ENCODE peak calls at places on chromosome 9, in five cellular contexts. One of them, this sample, is unnamed.

GRCh38 chr9:21708225-21708624 is 94.2 kb upstream of the MTAP start:
- DNase-seq in GM23248: peak
- DNase-seq in mesendoderm: no peak
- DNase-seq in keratinocyte: no peak
- DNase-seq in HCT116: peak
- DNase-seq in this sample: no peak

GRCh38 chr9:1154739-1155138 is 104.6 kb downstream of the DMRT2 start:
- DNase-seq in GM23248: no peak
- DNase-seq in mesendoderm: no peak
- DNase-seq in keratinocyte: no peak
- DNase-seq in HCT116: no peak
- DNase-seq in this sample: no peak

GRCh38 chr9:13484186-13484585 is 204.7 kb upstream of the MPDZ start:
- DNase-seq in GM23248: no peak
- DNase-seq in mesendoderm: no peak
- DNase-seq in keratinocyte: no peak
- DNase-seq in HCT116: no peak
- DNase-seq in this sample: no peak

GRCh38 chr9:89465726-89466308 is 32.1 kb downstream of the SEMA4D start:
- DNase-seq in GM23248: no peak
- DNase-seq in mesendoderm: no peak
- DNase-seq in keratinocyte: no peak
- DNase-seq in HCT116: no peak
- DNase-seq in this sample: no peak

GRCh38 chr9:107624216-107624948 is 134.8 kb upstream of the KLF4 start:
- DNase-seq in GM23248: peak
- DNase-seq in mesendoderm: no peak
- DNase-seq in keratinocyte: peak
- DNase-seq in HCT116: no peak
- DNase-seq in this sample: no peak

GRCh38 chr9:22240619-22241018 is 206.0 kb upstream of the DMRTA1 start:
- DNase-seq in GM23248: peak
- DNase-seq in mesendoderm: no peak
- DNase-seq in keratinocyte: no peak
- DNase-seq in HCT116: no peak
- DNase-seq in this sample: peak

GRCh38 chr9:81103597-81104471 is 585.5 kb downstream of the TLE1 start:
- DNase-seq in GM23248: peak
- DNase-seq in mesendoderm: no peak
- DNase-seq in keratinocyte: no peak
- DNase-seq in HCT116: no peak
- DNase-seq in this sample: no peak

GRCh38 chr9:133189826-133190225 is 19.2 kb downstream of the OBP2B start:
- DNase-seq in GM23248: no peak
- DNase-seq in mesendoderm: no peak
- DNase-seq in keratinocyte: no peak
- DNase-seq in HCT116: no peak
- DNase-seq in this sample: no peak

GRCh38 chr9:78365979-78366697 is 69.2 kb downstream of the PSAT1 start:
- DNase-seq in GM23248: peak
- DNase-seq in mesendoderm: no peak
- DNase-seq in keratinocyte: no peak
- DNase-seq in HCT116: no peak
- DNase-seq in this sample: peak

GRCh38 chr9:136036050-136036449 is 59.0 kb downstream of the NACC2 start:
- DNase-seq in GM23248: no peak
- DNase-seq in mesendoderm: no peak
- DNase-seq in keratinocyte: no peak
- DNase-seq in HCT116: no peak
- DNase-seq in this sample: no peak

GRCh38 chr9:136029556-136029955 is 65.5 kb downstream of the NACC2 start:
- DNase-seq in GM23248: no peak
- DNase-seq in mesendoderm: no peak
- DNase-seq in keratinocyte: no peak
- DNase-seq in HCT116: no peak
- DNase-seq in this sample: no peak

GRCh38 chr9:136028760-136029470 is 66.2 kb downstream of the NACC2 start:
- DNase-seq in GM23248: no peak
- DNase-seq in mesendoderm: no peak
- DNase-seq in keratinocyte: no peak
- DNase-seq in HCT116: no peak
- DNase-seq in this sample: no peak

GRCh38 chr9:136031094-136031493 is 64.0 kb downstream of the NACC2 start:
- DNase-seq in GM23248: no peak
- DNase-seq in mesendoderm: no peak
- DNase-seq in keratinocyte: no peak
- DNase-seq in HCT116: no peak
- DNase-seq in this sample: no peak

DNA sequence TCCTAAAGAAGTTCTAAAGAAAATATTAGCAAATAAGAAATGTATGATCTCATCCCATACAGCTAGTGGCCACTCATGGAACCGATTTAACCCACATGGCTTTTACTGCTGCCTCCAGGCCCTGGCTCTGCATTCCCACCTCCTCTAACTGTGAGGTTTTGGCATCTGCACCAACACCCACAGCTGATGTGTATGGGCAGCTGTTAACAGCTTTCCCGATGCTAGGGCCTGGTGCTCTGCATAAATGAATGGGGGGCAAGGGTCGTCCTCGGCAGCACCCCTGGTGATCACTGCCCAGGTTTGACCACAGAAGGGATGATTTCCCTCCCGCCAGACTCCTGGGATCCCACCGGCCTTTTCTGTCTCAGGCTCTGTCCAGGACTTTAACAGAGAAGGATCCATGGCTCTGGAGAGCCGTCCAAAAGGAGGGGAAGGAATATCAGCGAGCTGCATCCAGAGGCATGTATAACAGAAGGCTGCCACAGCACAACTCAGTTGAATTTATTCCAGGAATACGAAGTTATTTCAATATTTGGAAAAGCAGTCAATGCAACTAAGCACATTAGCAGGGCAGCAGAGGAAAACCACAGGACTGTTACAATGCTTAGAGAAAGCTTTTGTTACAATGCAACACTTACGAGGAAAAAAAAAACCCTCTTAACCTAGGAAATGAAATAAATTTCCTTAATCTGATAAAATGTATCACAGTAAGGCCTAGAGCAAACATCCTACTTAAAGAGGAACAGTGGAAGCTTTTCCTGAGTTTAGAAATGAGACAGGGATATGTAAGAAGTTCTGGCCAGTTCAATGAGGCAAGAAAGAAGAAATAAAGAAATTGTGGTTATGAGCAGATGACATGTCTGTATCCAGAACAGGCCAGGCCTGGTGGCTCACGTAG is 63.1 kb downstream of the NACC2 start:
- DNase-seq in GM23248: peak
- DNase-seq in mesendoderm: no peak
- DNase-seq in keratinocyte: no peak
- DNase-seq in HCT116: no peak
- DNase-seq in this sample: no peak
- H3K9ac ChIP-seq in GM23248: no peak
- H3K9ac ChIP-seq in mesendoderm: no peak
- H3K9ac ChIP-seq in keratinocyte: no peak
- H3K9ac ChIP-seq in HCT116: no peak
- H3K9ac ChIP-seq in this sample: no peak

GRCh38 chr9:36146666-36147065 is 10.1 kb downstream of the GLIPR2 start:
- DNase-seq in GM23248: no peak
- DNase-seq in mesendoderm: no peak
- DNase-seq in keratinocyte: no peak
- DNase-seq in HCT116: no peak
- DNase-seq in this sample: no peak

GRCh38 chr9:36148652-36149051 is 12.1 kb downstream of the GLIPR2 start:
- DNase-seq in GM23248: peak
- DNase-seq in mesendoderm: no peak
- DNase-seq in keratinocyte: no peak
- DNase-seq in HCT116: no peak
- DNase-seq in this sample: peak

GRCh38 chr9:36145970-36146369 is 9.4 kb downstream of the GLIPR2 start:
- DNase-seq in GM23248: no peak
- DNase-seq in mesendoderm: no peak
- DNase-seq in keratinocyte: no peak
- DNase-seq in HCT116: no peak
- DNase-seq in this sample: no peak

GRCh38 chr9:36149197-36149596 is 12.7 kb downstream of the GLIPR2 start:
- DNase-seq in GM23248: peak
- DNase-seq in mesendoderm: no peak
- DNase-seq in keratinocyte: no peak
- DNase-seq in HCT116: no peak
- DNase-seq in this sample: peak

DNA sequence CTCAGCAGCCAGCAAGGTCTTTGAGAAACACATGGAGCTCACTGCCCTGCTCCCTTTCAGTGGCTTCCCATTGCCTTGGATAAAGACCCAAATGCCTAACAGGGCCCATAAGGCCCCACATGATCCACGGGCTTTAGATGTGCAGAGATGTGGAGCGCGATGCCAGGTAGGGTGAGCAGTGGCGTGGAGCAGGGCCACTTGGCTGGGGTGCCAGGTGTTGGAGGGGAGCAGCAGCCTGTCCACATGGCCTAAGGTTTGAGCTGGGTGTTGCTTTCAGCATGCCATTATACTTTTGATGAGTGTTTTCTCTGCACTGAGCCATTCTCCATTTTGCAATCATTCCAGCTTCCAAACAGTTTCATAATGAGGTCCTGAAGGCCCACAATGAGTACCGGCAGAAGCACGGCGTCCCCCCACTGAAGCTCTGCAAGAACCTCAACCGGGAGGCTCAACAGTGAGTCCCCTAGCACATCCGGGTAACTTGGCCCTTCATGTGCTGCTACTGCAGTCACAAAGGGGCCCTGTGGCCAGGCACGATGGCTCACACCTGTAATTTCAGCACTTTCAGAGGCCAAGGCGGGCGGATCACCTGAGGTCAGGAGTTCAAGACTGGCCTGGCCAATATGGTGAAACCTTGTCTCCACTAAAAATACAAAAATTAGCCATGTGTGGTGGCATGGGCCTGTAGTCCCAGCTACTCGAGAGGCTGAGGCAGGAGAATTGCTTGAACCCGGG is 11.1 kb downstream of the GLIPR2 start:
- DNase-seq in GM23248: no peak
- DNase-seq in mesendoderm: no peak
- DNase-seq in keratinocyte: no peak
- DNase-seq in HCT116: no peak
- DNase-seq in this sample: no peak
- H3K9ac ChIP-seq in GM23248: no peak
- H3K9ac ChIP-seq in mesendoderm: no peak
- H3K9ac ChIP-seq in keratinocyte: no peak
- H3K9ac ChIP-seq in HCT116: no peak
- H3K9ac ChIP-seq in this sample: no peak

GRCh38 chr9:114283551-114284111 is 39.3 kb upstream of the ORM1 start:
- DNase-seq in GM23248: no peak
- DNase-seq in mesendoderm: no peak
- DNase-seq in keratinocyte: no peak
- DNase-seq in HCT116: no peak
- DNase-seq in this sample: no peak

GRCh38 chr9:114282507-114282906 is 40.4 kb upstream of the ORM1 start:
- DNase-seq in GM23248: no peak
- DNase-seq in mesendoderm: no peak
- DNase-seq in keratinocyte: no peak
- DNase-seq in HCT116: no peak
- DNase-seq in this sample: no peak

GRCh38 chr9:114282104-114282485 is 40.8 kb upstream of the ORM1 start:
- DNase-seq in GM23248: no peak
- DNase-seq in mesendoderm: no peak
- DNase-seq in keratinocyte: no peak
- DNase-seq in HCT116: no peak
- DNase-seq in this sample: no peak

GRCh38 chr9:114281421-114282103 is 41.3 kb upstream of the ORM1 start:
- DNase-seq in GM23248: peak
- DNase-seq in mesendoderm: no peak
- DNase-seq in keratinocyte: no peak
- DNase-seq in HCT116: no peak
- DNase-seq in this sample: no peak

GRCh38 chr9:114282926-114283325 is 40.0 kb upstream of the ORM1 start:
- DNase-seq in GM23248: peak
- DNase-seq in mesendoderm: peak
- DNase-seq in keratinocyte: no peak
- DNase-seq in HCT116: no peak
- DNase-seq in this sample: no peak
- H3K9ac ChIP-seq in GM23248: no peak
- H3K9ac ChIP-seq in mesendoderm: no peak
- H3K9ac ChIP-seq in keratinocyte: peak
- H3K9ac ChIP-seq in HCT116: no peak
- H3K9ac ChIP-seq in this sample: no peak

GRCh38 chr9:92141144-92142129 is 26.2 kb upstream of the SPTLC1 start:
- DNase-seq in GM23248: peak
- DNase-seq in mesendoderm: no peak
- DNase-seq in keratinocyte: no peak
- DNase-seq in HCT116: no peak
- DNase-seq in this sample: peak
- H3K9ac ChIP-seq in GM23248: peak
- H3K9ac ChIP-seq in mesendoderm: peak
- H3K9ac ChIP-seq in keratinocyte: no peak
- H3K9ac ChIP-seq in HCT116: no peak
- H3K9ac ChIP-seq in this sample: peak

GRCh38 chr9:34125681-34126206 is 754 bp downstream of the DCAF12 start:
- DNase-seq in GM23248: peak
- DNase-seq in mesendoderm: peak
- DNase-seq in keratinocyte: no peak
- DNase-seq in HCT116: no peak
- DNase-seq in this sample: no peak

GRCh38 chr9:34124923-34125322 is 1.6 kb downstream of the DCAF12 start:
- DNase-seq in GM23248: peak
- DNase-seq in mesendoderm: no peak
- DNase-seq in keratinocyte: no peak
- DNase-seq in HCT116: no peak
- DNase-seq in this sample: no peak

GRCh38 chr9:34123682-34124081 is 2.8 kb downstream of the DCAF12 start:
- DNase-seq in GM23248: no peak
- DNase-seq in mesendoderm: no peak
- DNase-seq in keratinocyte: no peak
- DNase-seq in HCT116: no peak
- DNase-seq in this sample: no peak

GRCh38 chr9:34121996-34122395 is 4.5 kb downstream of the DCAF12 start:
- DNase-seq in GM23248: no peak
- DNase-seq in mesendoderm: no peak
- DNase-seq in keratinocyte: no peak
- DNase-seq in HCT116: no peak
- DNase-seq in this sample: no peak

DNA sequence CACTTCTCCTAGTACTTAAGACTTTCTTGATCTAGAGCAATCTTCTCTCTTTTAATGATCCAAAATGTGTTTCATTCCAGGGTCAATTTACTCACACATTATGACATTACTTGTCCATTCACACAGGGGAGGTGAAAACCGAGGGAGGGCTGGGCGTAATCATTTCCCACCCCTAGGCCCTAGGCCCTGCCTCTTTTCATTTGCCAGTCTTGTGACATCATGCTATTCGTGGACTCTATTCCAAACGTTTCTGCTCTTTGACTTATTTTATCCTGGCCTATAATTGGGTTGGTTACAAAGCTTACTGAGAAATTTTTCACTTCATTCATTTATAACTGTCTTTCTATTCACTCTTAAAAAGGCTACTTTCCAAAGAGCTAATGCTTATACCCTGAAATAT is 2.4 kb downstream of the DCAF12 start:
- DNase-seq in GM23248: peak
- DNase-seq in mesendoderm: no peak
- DNase-seq in keratinocyte: no peak
- DNase-seq in HCT116: no peak
- DNase-seq in this sample: no peak
- H3K9ac ChIP-seq in GM23248: no peak
- H3K9ac ChIP-seq in mesendoderm: no peak
- H3K9ac ChIP-seq in keratinocyte: no peak
- H3K9ac ChIP-seq in HCT116: no peak
- H3K9ac ChIP-seq in this sample: no peak

GRCh38 chr9:72526901-72527800 is 5.7 kb downstream of the TMC1 start:
- DNase-seq in GM23248: peak
- DNase-seq in mesendoderm: peak
- DNase-seq in keratinocyte: no peak
- DNase-seq in HCT116: peak
- DNase-seq in this sample: peak
- H3K9ac ChIP-seq in GM23248: peak
- H3K9ac ChIP-seq in mesendoderm: peak
- H3K9ac ChIP-seq in keratinocyte: peak
- H3K9ac ChIP-seq in HCT116: peak
- H3K9ac ChIP-seq in this sample: peak